ENCODE peak calls at places on chromosomes 5 and 9, in eight cellular contexts. L, A, X, H, R, T, N and O are unnamed samples.

GRCh38 chr9:124735121-124735520 is 36.0 kb downstream of the NR6A1 start:
- DNase-seq in L (no peak), A (peak), X (no peak), H (no peak), R (peak), T (no peak), N (no peak), O (no peak)

GRCh38 chr5:77852514-77853352 is 76.6 kb upstream of the TBCA start:
- DNase-seq in L (no peak), A (peak), X (peak), H (peak), R (peak), T (peak), N (peak), O (peak)

GRCh38 chr5:79793722-79794121 is 104.1 kb downstream of the CMYA5 start:
- DNase-seq in L (no peak), A (no peak), X (no peak), H (no peak), R (no peak), T (no peak), N (no peak), O (no peak)

GRCh38 chr9:18905883-18906649 is 126.9 kb downstream of the SAXO1 start:
- DNase-seq in L (no peak), A (peak), X (peak), H (no peak), R (peak), T (no peak), N (no peak), O (no peak)

GRCh38 chr9:109437286-109437685 is 60.8 kb downstream of the PTPN3 start:
- DNase-seq in L (no peak), A (no peak), X (no peak), H (no peak), R (no peak), T (no peak), N (no peak), O (no peak)

GRCh38 chr9:133585481-133586367 is 23.5 kb downstream of the FAM163B start:
- DNase-seq in L (no peak), A (peak), X (no peak), H (no peak), R (no peak), T (no peak), N (no peak), O (peak)

GRCh38 chr5:40150896-40151295 is 528.8 kb upstream of the PTGER4 start:
- DNase-seq in L (no peak), A (no peak), X (no peak), H (no peak), R (no peak), T (no peak), N (no peak), O (no peak)

GRCh38 chr5:134541736-134542376 is 16.4 kb downstream of the JADE2 start:
- DNase-seq in L (no peak), A (peak), X (no peak), H (no peak), R (peak), T (no peak), N (no peak), O (no peak)

GRCh38 chr5:90691533-90691932 is 132.9 kb downstream of the ADGRV1 start:
- DNase-seq in L (no peak), A (no peak), X (no peak), H (no peak), R (no peak), T (no peak), N (no peak), O (no peak)

GRCh38 chr9:91776409-91777365 is 173.3 kb downstream of the ROR2 start:
- DNase-seq in L (no peak), A (peak), X (no peak), H (peak), R (no peak), T (no peak), N (no peak), O (no peak)

GRCh38 chr5:72392326-72392733 is 72.2 kb downstream of the PTCD2 start:
- DNase-seq in L (no peak), A (no peak), X (no peak), H (no peak), R (no peak), T (no peak), N (no peak), O (no peak)

GRCh38 chr9:78860806-78861475 is 564.0 kb downstream of the PSAT1 start:
- DNase-seq in L (no peak), A (peak), X (no peak), H (no peak), R (no peak), T (no peak), N (no peak), O (no peak)

GRCh38 chr9:73426226-73426625 is 274.6 kb downstream of the ANXA1 start:
- DNase-seq in L (no peak), A (no peak), X (no peak), H (no peak), R (no peak), T (no peak), N (no peak), O (no peak)

GRCh38 chr9:2125909-2126308 is 110.8 kb downstream of the SMARCA2 start:
- DNase-seq in L (no peak), A (no peak), X (no peak), H (no peak), R (no peak), T (no peak), N (no peak), O (no peak)

GRCh38 chr5:143772621-143773020 is 39.3 kb upstream of the HMHB1 start:
- DNase-seq in L (no peak), A (peak), X (no peak), H (no peak), R (no peak), T (no peak), N (no peak), O (no peak)

GRCh38 chr5:36611520-36612274 is 5.3 kb downstream of the SLC1A3 start:
- DNase-seq in L (no peak), A (no peak), X (no peak), H (no peak), R (no peak), T (no peak), N (no peak), O (no peak)

GRCh38 chr9:124733964-124734740 is 37.0 kb downstream of the NR6A1 start:
- DNase-seq in L (no peak), A (no peak), X (no peak), H (no peak), R (peak), T (no peak), N (no peak), O (no peak)

GRCh38 chr5:152170350-152170749 is 234.7 kb downstream of the NMUR2 start:
- DNase-seq in L (no peak), A (peak), X (no peak), H (no peak), R (peak), T (peak), N (no peak), O (peak)

GRCh38 chr9:535356-535755 is 306.1 kb upstream of the DMRT1 start:
- DNase-seq in L (no peak), A (no peak), X (no peak), H (no peak), R (no peak), T (no peak), N (no peak), O (no peak)

GRCh38 chr9:21961569-21961968 is 32.6 kb downstream of the CDKN2A start:
- DNase-seq in L (no peak), A (no peak), X (no peak), H (no peak), R (no peak), T (no peak), N (no peak), O (no peak)

GRCh38 chr5:9646843-9647242 is 16.7 kb upstream of the TAS2R1 start:
- DNase-seq in L (no peak), A (no peak), X (no peak), H (no peak), R (no peak), T (no peak), N (no peak), O (no peak)

GRCh38 chr5:141811287-141812155 is 66.7 kb downstream of the PCDH1 start:
- DNase-seq in L (no peak), A (peak), X (no peak), H (no peak), R (no peak), T (no peak), N (peak), O (peak)

GRCh38 chr5:107673106-107673367 is 2.3 kb upstream of the EFNA5 start:
- DNase-seq in L (no peak), A (no peak), X (no peak), H (no peak), R (no peak), T (no peak), N (no peak), O (no peak)

GRCh38 chr9:38337706-38338264 is 54.7 kb upstream of the ALDH1B1 start:
- DNase-seq in L (no peak), A (no peak), X (no peak), H (peak), R (no peak), T (no peak), N (no peak), O (no peak)

GRCh38 chr5:139651863-139652787 is 4.0 kb downstream of the CXXC5 start:
- DNase-seq in L (peak), A (peak), X (peak), H (peak), R (peak), T (peak), N (peak), O (peak)

GRCh38 chr5:177462021-177462670 is 11.3 kb downstream of the DBN1 start:
- DNase-seq in L (no peak), A (no peak), X (no peak), H (no peak), R (no peak), T (peak), N (no peak), O (no peak)

GRCh38 chr5:167906209-167906853 is 385.1 kb upstream of the WWC1 start:
- DNase-seq in L (no peak), A (no peak), X (no peak), H (no peak), R (no peak), T (no peak), N (no peak), O (no peak)

GRCh38 chr9:99427252-99427651 is 205.2 kb downstream of the SEC61B start:
- DNase-seq in L (no peak), A (no peak), X (no peak), H (no peak), R (no peak), T (no peak), N (no peak), O (no peak)

GRCh38 chr5:167642779-167643517 is 648.5 kb upstream of the WWC1 start:
- DNase-seq in L (no peak), A (peak), X (peak), H (no peak), R (peak), T (no peak), N (no peak), O (peak)

GRCh38 chr5:138773215-138773614 is 20.0 kb downstream of the CTNNA1 start:
- DNase-seq in L (no peak), A (no peak), X (no peak), H (no peak), R (no peak), T (no peak), N (no peak), O (no peak)

GRCh38 chr5:68285857-68286611 is 70.5 kb downstream of the PIK3R1 start:
- DNase-seq in L (no peak), A (peak), X (no peak), H (no peak), R (peak), T (no peak), N (peak), O (peak)